ENCODE peak calls at places on chromosome 20, in eight cellular contexts. W, P, R, B, Y, G, X and Z are unnamed samples.

GRCh38 chr20:48607544-48607865 is 220.3 kb downstream of the PREX1 start:
- DNase-seq in W (no peak), P (no peak), R (peak; percentile 5), B (no peak), Y (no peak), G (no peak), X (no peak), Z (no peak)

GRCh38 chr20:56362833-56363413 is 4.1 kb downstream of the FAM210B start:
- DNase-seq in W (no peak), P (no peak), R (peak; percentile 16), B (no peak), Y (no peak), G (no peak), X (no peak), Z (no peak)

GRCh38 chr20:32547753-32548034 is 37.4 kb downstream of the NOL4L start:
- DNase-seq in W (no peak), P (no peak), R (no peak), B (no peak), Y (no peak), G (no peak), X (no peak), Z (no peak)

GRCh38 chr20:9112541-9113515 is 43.9 kb downstream of the PLCB4 start:
- DNase-seq in W (peak; percentile 85), P (no peak), R (no peak), B (peak; percentile 61), Y (no peak), G (peak; percentile 86), X (peak; percentile 55), Z (peak; percentile 56)

GRCh38 chr20:12372557-12372956 is 454.9 kb downstream of the BTBD3 start:
- DNase-seq in W (no peak), P (no peak), R (no peak), B (no peak), Y (no peak), G (no peak), X (no peak), Z (no peak)

GRCh38 chr20:2101057-2101934 is at the start of gene STK35:
- DNase-seq in W (no peak), P (no peak), R (peak; percentile 86), B (no peak), Y (peak; percentile 83), G (peak; percentile 59), X (no peak), Z (no peak)

GRCh38 chr20:4601630-4602296 is 119.9 kb upstream of the PRND start:
- DNase-seq in W (peak; percentile 61), P (no peak), R (no peak), B (peak; percentile 61), Y (no peak), G (no peak), X (no peak), Z (no peak)

GRCh38 chr20:44990957-44991356 is 24.6 kb downstream of the STK4 start:
- DNase-seq in W (no peak), P (no peak), R (no peak), B (no peak), Y (no peak), G (no peak), X (no peak), Z (no peak)

GRCh38 chr20:9349256-9349655 is 165.1 kb upstream of the LAMP5 start:
- DNase-seq in W (no peak), P (no peak), R (no peak), B (no peak), Y (no peak), G (no peak), X (no peak), Z (no peak)

GRCh38 chr20:62202083-62202395 is 18.0 kb downstream of the HRH3 start:
- DNase-seq in W (no peak), P (no peak), R (no peak), B (no peak), Y (no peak), G (no peak), X (no peak), Z (no peak)

GRCh38 chr20:32326507-32326851 is 31.7 kb upstream of the ASXL1 start:
- DNase-seq in W (no peak), P (no peak), R (no peak), B (peak; percentile 58), Y (no peak), G (no peak), X (no peak), Z (no peak)

GRCh38 chr20:17536944-17537444 is 5.8 kb upstream of the BFSP1 start:
- DNase-seq in W (peak; percentile 75), P (no peak), R (peak; percentile 80), B (peak; percentile 82), Y (peak; percentile 79), G (peak; percentile 87), X (peak; percentile 59), Z (no peak)

GRCh38 chr20:54176610-54177009 is 2.8 kb upstream of the CYP24A1 start:
- DNase-seq in W (peak; percentile 38), P (no peak), R (no peak), B (peak; percentile 81), Y (no peak), G (no peak), X (no peak), Z (no peak)

GRCh38 chr20:51329845-51330244 is 212.7 kb downstream of the NFATC2 start:
- DNase-seq in W (no peak), P (no peak), R (no peak), B (no peak), Y (no peak), G (no peak), X (no peak), Z (no peak)

GRCh38 chr20:45484676-45485075 is 15.1 kb downstream of the WFDC2 start:
- DNase-seq in W (no peak), P (no peak), R (no peak), B (no peak), Y (peak; percentile 69), G (no peak), X (no peak), Z (no peak)

GRCh38 chr20:62347445-62347844 is 19.7 kb downstream of the LAMA5 start:
- DNase-seq in W (no peak), P (no peak), R (no peak), B (no peak), Y (no peak), G (no peak), X (no peak), Z (no peak)

GRCh38 chr20:62269871-62270270 is 31.6 kb downstream of the OSBPL2 start:
- DNase-seq in W (no peak), P (no peak), R (peak; percentile 86), B (no peak), Y (no peak), G (no peak), X (no peak), Z (no peak)

GRCh38 chr20:35490736-35491181 is 35.4 kb downstream of the CEP250 start:
- DNase-seq in W (no peak), P (no peak), R (no peak), B (no peak), Y (peak; percentile 26), G (no peak), X (no peak), Z (no peak)

GRCh38 chr20:47544852-47545251 is 43.2 kb downstream of the NCOA3 start:
- DNase-seq in W (peak; percentile 53), P (no peak), R (no peak), B (no peak), Y (no peak), G (peak; percentile 28), X (no peak), Z (no peak)

GRCh38 chr20:58623579-58624473 is 27.3 kb upstream of the STX16 start:
- DNase-seq in W (peak; percentile 87), P (no peak), R (no peak), B (peak; percentile 97), Y (no peak), G (peak; percentile 94), X (peak; percentile 85), Z (peak; percentile 79)
- H3K4me3 ChIP-seq in W (no peak overlapping the region), P (no peak overlapping the region), R (no peak overlapping the region), B (no peak overlapping the region), Y (no peak overlapping the region), G (no peak overlapping the region), X (no peak overlapping the region), Z (no peak overlapping the region)

GRCh38 chr20:38847840-38848239 is 42.3 kb downstream of the PPP1R16B start:
- DNase-seq in W (no peak), P (no peak), R (no peak), B (no peak), Y (no peak), G (no peak), X (no peak), Z (no peak)

GRCh38 chr20:38843346-38843745 is 37.8 kb downstream of the PPP1R16B start:
- DNase-seq in W (no peak), P (no peak), R (no peak), B (no peak), Y (no peak), G (no peak), X (no peak), Z (no peak)

GRCh38 chr20:38842017-38842416 is 36.5 kb downstream of the PPP1R16B start:
- DNase-seq in W (no peak), P (no peak), R (no peak), B (no peak), Y (no peak), G (no peak), X (no peak), Z (no peak)

GRCh38 chr20:38842558-38842981 is 37.1 kb downstream of the PPP1R16B start:
- DNase-seq in W (no peak), P (no peak), R (no peak), B (no peak), Y (no peak), G (no peak), X (no peak), Z (no peak)

GRCh38 chr20:38844963-38845362 is 39.5 kb downstream of the PPP1R16B start:
- DNase-seq in W (no peak), P (no peak), R (no peak), B (no peak), Y (no peak), G (no peak), X (no peak), Z (no peak)
- H3K4me3 ChIP-seq in W (no peak overlapping the region), P (no peak overlapping the region), R (no peak overlapping the region), B (no peak overlapping the region), Y (no peak overlapping the region), G (no peak overlapping the region), X (no peak overlapping the region), Z (no peak overlapping the region)

GRCh38 chr20:63494420-63495166 is 4.3 kb downstream of the EEF1A2 start:
- DNase-seq in W (no peak), P (no peak), R (no peak), B (no peak), Y (no peak), G (no peak), X (no peak), Z (no peak)

GRCh38 chr20:63495167-63495720 is 3.6 kb downstream of the EEF1A2 start:
- DNase-seq in W (no peak), P (no peak), R (no peak), B (no peak), Y (no peak), G (no peak), X (no peak), Z (no peak)

GRCh38 chr20:63496404-63497120 is 2.3 kb downstream of the EEF1A2 start:
- DNase-seq in W (peak; percentile 4), P (no peak), R (no peak), B (no peak), Y (no peak), G (no peak), X (no peak), Z (no peak)

GRCh38 chr20:63497138-63497945 is 1.5 kb downstream of the EEF1A2 start:
- DNase-seq in W (no peak), P (no peak), R (no peak), B (no peak), Y (no peak), G (no peak), X (no peak), Z (no peak)

GRCh38 chr20:63495771-63496403 is 3.0 kb downstream of the EEF1A2 start:
- DNase-seq in W (peak; percentile 25), P (no peak), R (peak; percentile 77), B (peak; percentile 48), Y (peak; percentile 68), G (peak; percentile 34), X (no peak), Z (no peak)
- H3K4me3 ChIP-seq in W (peak overlapping the region; percentile 12), P (no peak overlapping the region), R (peak overlapping the region; percentile 0), B (peak overlapping the region; percentile 15), Y (peak overlapping the region; percentile 8), G (peak overlapping the region; percentile 24), X (no peak overlapping the region), Z (peak overlapping the region; percentile 23)

GRCh38 chr20:11207749-11208502 is 534.1 kb upstream of the JAG1 start:
- DNase-seq in W (peak; percentile 72), P (no peak), R (no peak), B (peak; percentile 92), Y (no peak), G (peak; percentile 62), X (no peak), Z (no peak)
- H3K4me3 ChIP-seq in W (no peak overlapping the region), P (no peak overlapping the region), R (no peak overlapping the region), B (no peak overlapping the region), Y (no peak overlapping the region), G (no peak overlapping the region), X (no peak overlapping the region), Z (no peak overlapping the region)